ENCODE peak calls at places on chromosomes 16 and 17, in seven cellular contexts. Y is GM12878, I is esophagus muscularis mucosa, A is HCT116, C is HepG2, E is transverse colon, Q is prostate gland. O is an unnamed sample. For H3K9me3, the result is how much of the 10 kb centered on the place peaks cover.

GRCh38 chr16:87931504-87931903 is 4.8 kb downstream of the CA5A start:
- DNase-seq in I (no peak), C (no peak), Q (no peak), E (no peak), A (no peak), Y (no peak), O (no peak)

GRCh38 chr16:17364319-17365210 is 106.2 kb downstream of the XYLT1 start:
- DNase-seq in Y (no peak), A (no peak), Q (peak), I (no peak), E (no peak), C (no peak), O (no peak)

GRCh38 chr17:47967607-47968252 is 3.2 kb upstream of the CDK5RAP3 start:
- DNase-seq in Q (no peak), A (peak), I (no peak), Y (no peak), E (peak), C (no peak), O (peak)

GRCh38 chr16:84725481-84726078 is 25.8 kb downstream of the USP10 start:
- DNase-seq in E (no peak), I (no peak), A (no peak), C (no peak), Q (no peak), Y (no peak), O (no peak)

GRCh38 chr17:81731271-81731670 is 19.2 kb downstream of the SLC25A10 start:
- DNase-seq in I (no peak), E (no peak), C (no peak), Q (no peak), Y (no peak), A (no peak), O (no peak)

GRCh38 chr17:32881054-32881453 is 4.1 kb upstream of the MYO1D start:
- DNase-seq in A (no peak), I (no peak), C (no peak), Q (no peak), E (no peak), Y (no peak), O (no peak)

GRCh38 chr16:85616608-85617311 is 3.6 kb downstream of the GSE1 start:
- DNase-seq in A (no peak), E (peak), C (no peak), Q (peak), Y (peak), I (no peak), O (peak)

GRCh38 chr16:17389392-17389791 is 81.4 kb downstream of the XYLT1 start:
- DNase-seq in C (no peak), A (no peak), Q (no peak), E (no peak), Y (no peak), I (no peak), O (no peak)

GRCh38 chr16:87240211-87241134 is 76.7 kb downstream of the C16orf95 start:
- DNase-seq in E (no peak), Q (no peak), Y (no peak), A (no peak), C (no peak), I (no peak), O (no peak)

GRCh38 chr16:72815348-72816318 is 232.3 kb downstream of the ZFHX3 start:
- DNase-seq in C (no peak), I (no peak), E (no peak), Y (peak), A (no peak), Q (no peak), O (no peak)

GRCh38 chr16:46866286-46866685 is 17.9 kb upstream of the GPT2 start:
- DNase-seq in Q (no peak), I (no peak), A (no peak), E (no peak), C (no peak), Y (no peak), O (no peak)

GRCh38 chr17:72529386-72529785 is 408.6 kb downstream of the SOX9 start:
- DNase-seq in C (no peak), A (no peak), Y (no peak), I (no peak), Q (no peak), E (no peak), O (no peak)

GRCh38 chr16:17476414-17477259 is 5.9 kb upstream of the XYLT1 start:
- DNase-seq in I (no peak), Q (peak), Y (no peak), C (peak), E (peak), A (peak), O (peak)

GRCh38 chr17:68777243-68777855 is 176.2 kb upstream of the FAM20A start:
- DNase-seq in A (peak), Y (no peak), E (peak), Q (peak), C (peak), I (no peak), O (peak)

GRCh38 chr16:3999479-3999868 is 116.8 kb downstream of the ADCY9 start:
- DNase-seq in C (no peak), Q (no peak), E (no peak), Y (no peak), A (no peak), I (no peak), O (no peak)

GRCh38 chr16:50534556-50534955 is 13.6 kb upstream of the NKD1 start:
- DNase-seq in Y (no peak), A (no peak), C (no peak), E (no peak), Q (no peak), I (peak), O (no peak)

GRCh38 chr17:80025140-80025539 is 10.5 kb downstream of the TBC1D16 start:
- DNase-seq in C (no peak), A (no peak), Y (no peak), I (no peak), E (peak), Q (peak), O (no peak)

GRCh38 chr16:5622234-5622884 is 524.8 kb upstream of the EEF2KMT start:
- DNase-seq in C (no peak), E (no peak), I (no peak), Y (no peak), Q (no peak), A (no peak), O (no peak)

GRCh38 chr17:17836818-17837379 is at the start of gene SREBF1:
- DNase-seq in A (no peak), I (no peak), C (peak), Y (no peak), Q (no peak), E (peak), O (peak)

GRCh38 chr17:35245196-35245486 is 2.3 kb downstream of the SLFN5 start:
- DNase-seq in Q (no peak), E (no peak), C (no peak), Y (no peak), A (peak), I (no peak), O (no peak)

GRCh38 chr17:8312726-8313600 is 2.9 kb downstream of the ARHGEF15 start:
- DNase-seq in E (no peak), Y (no peak), C (no peak), Q (no peak), A (no peak), I (no peak), O (no peak)

GRCh38 chr17:27540300-27541105 is 84.3 kb downstream of the KSR1 start:
- DNase-seq in E (peak), A (no peak), Y (no peak), C (peak), Q (peak), I (peak), O (peak)

DNA sequence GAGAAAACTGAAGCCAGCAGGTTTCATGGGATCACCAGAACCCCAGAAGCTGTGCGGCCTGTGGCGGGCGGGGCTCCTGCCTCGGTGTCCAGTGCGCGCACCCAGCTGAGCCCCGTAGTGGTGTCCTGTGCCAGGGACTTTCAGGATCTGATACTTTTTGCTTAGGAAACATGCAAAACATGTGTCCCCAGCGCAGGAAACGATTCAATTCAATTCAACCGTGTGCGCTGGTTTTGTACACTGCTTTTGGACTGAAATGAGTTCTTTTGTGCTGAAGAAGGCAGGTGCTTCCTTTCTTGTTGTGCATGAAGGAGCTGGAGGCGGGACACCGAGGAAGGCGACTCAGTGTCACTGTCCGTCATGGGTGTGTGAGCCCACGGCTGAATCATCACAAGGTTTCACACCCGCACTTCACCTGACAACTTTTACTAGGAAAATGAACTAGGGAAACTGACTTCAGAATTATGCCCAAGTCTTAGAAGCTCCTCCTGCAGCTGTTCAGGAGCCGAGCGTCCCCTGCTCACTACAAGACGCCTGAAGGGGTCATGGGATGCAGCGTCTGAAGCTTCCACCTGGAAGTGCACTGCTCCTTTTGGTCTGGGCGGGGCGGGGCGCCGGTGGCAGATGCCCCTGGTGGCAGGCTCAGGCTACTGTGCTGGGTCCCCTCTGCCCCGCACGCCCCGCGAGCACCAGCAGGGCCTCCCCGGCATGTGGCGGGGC is 31.4 kb upstream of the ZNF750 start:
- DNase-seq in I (no peak), Y (peak), E (no peak), A (no peak), Q (no peak), C (no peak), O (no peak)
- TF ChIP-seq POLR2AphosphoS5 in I (peak), Y (no peak), E (peak), A (no peak), Q (no peak), C (no peak), O (no peak)

GRCh38 chr17:61700252-61700651 is 109.2 kb upstream of the NACA2 start:
- DNase-seq in Y (no peak), C (no peak), E (no peak), Q (no peak), I (no peak), A (no peak), O (no peak)
- H3K9me3 ChIP-seq in Y (under half), C (under half), E (under half), Q (under half), I (under half), A (under half), O (half or more)

GRCh38 chr17:79005063-79005861 is 4.3 kb downstream of the CANT1 start:
- DNase-seq in Y (no peak), I (no peak), E (peak), A (no peak), Q (peak), C (no peak), O (peak)

GRCh38 chr17:79007504-79008381 is 1.8 kb downstream of the CANT1 start:
- DNase-seq in A (no peak), E (peak), C (no peak), I (no peak), Y (no peak), Q (no peak), O (no peak)

GRCh38 chr17:79006794-79007503 is 2.6 kb downstream of the CANT1 start:
- DNase-seq in C (no peak), A (no peak), E (no peak), I (no peak), Y (no peak), Q (no peak), O (no peak)

GRCh38 chr17:79003661-79004411 is 5.7 kb downstream of the CANT1 start:
- DNase-seq in C (no peak), Y (no peak), Q (no peak), A (no peak), E (peak), I (no peak), O (no peak)

GRCh38 chr17:79006001-79006400 is 3.6 kb downstream of the CANT1 start:
- DNase-seq in A (no peak), Y (no peak), Q (no peak), C (no peak), E (peak), I (no peak), O (no peak)
- H3K27ac ChIP-seq in A (no peak), Y (no peak), Q (peak), C (no peak), E (peak), I (no peak), O (peak)

GRCh38 chr17:76735006-76735405 is 2.1 kb downstream of the SRSF2 start:
- DNase-seq in E (no peak), Q (no peak), Y (no peak), I (no peak), C (peak), A (no peak), O (no peak)
- TF ChIP-seq POLR2AphosphoS5 in E (no peak), Q (peak), Y (peak), I (no peak), C (no peak), A (peak), O (no peak)